ENCODE peak calls at places on chromosomes 3 and 15, in ten cellular contexts. E is coronary artery; R is RWPE1; X is stimulated activated CD4-positive, alpha-beta T cell treated with anti-CD3 and anti-CD28 coated beads, Interleukin-15, amount 100 ng/mL, for 1 hour; I is cardiac fibroblast; W is activated T-cell treated with anti-CD3 and anti-CD28 coated beads for 1 hour; U is cardiac muscle cell; M is activated naive CD8-positive, alpha-beta T cell treated with anti-CD3 and anti-CD28 coated beads for 36 hours; B is AG09309; G is stimulated activated CD8-positive, alpha-beta memory T cell treated with anti-CD3 and anti-CD28 coated beads, Interleukin-15, amount 100 ng/mL, for 1 hour. N is an unnamed sample.

GRCh38 chr15:51793521-51793920 is 35.9 kb upstream of the TMOD3 start:
- DNase-seq in E (no peak), R (no peak), X (no peak), I (peak; percentile 91), W (no peak), U (peak; percentile 78), M (no peak), B (no peak), G (no peak), N (no peak)

GRCh38 chr3:82807781-82808180 is 1046.3 kb upstream of the GBE1 start:
- DNase-seq in E (no peak), R (no peak), X (no peak), I (no peak), W (no peak), U (no peak), M (no peak), B (no peak), G (no peak), N (no peak)

GRCh38 chr3:195914648-195915473 is 6.5 kb upstream of the TNK2 start:
- DNase-seq in E (peak; percentile 94), R (peak; percentile 98), X (peak; percentile 92), I (peak; percentile 96), W (peak; percentile 96), U (peak; percentile 97), M (peak; percentile 93), B (peak; percentile 90), G (peak; percentile 94), N (peak; percentile 99)

GRCh38 chr15:88649753-88650551 is 11.1 kb downstream of the ISG20 start:
- DNase-seq in E (peak; percentile 62), R (no peak), X (no peak), I (no peak), W (no peak), U (no peak), M (no peak), B (no peak), G (no peak), N (no peak)

GRCh38 chr3:155890671-155891190 is 20.3 kb downstream of the GMPS start:
- DNase-seq in E (no peak), R (peak; percentile 18), X (no peak), I (peak; percentile 75), W (no peak), U (peak; percentile 74), M (no peak), B (no peak), G (no peak), N (no peak)

GRCh38 chr3:156664285-156665178 is 9.9 kb upstream of the TIPARP start:
- DNase-seq in E (no peak), R (no peak), X (no peak), I (peak; percentile 10), W (no peak), U (no peak), M (no peak), B (no peak), G (no peak), N (no peak)

GRCh38 chr15:63587527-63587926 is 9.7 kb upstream of the FBXL22 start:
- DNase-seq in E (no peak), R (no peak), X (no peak), I (peak; percentile 17), W (no peak), U (no peak), M (no peak), B (no peak), G (no peak), N (no peak)

GRCh38 chr3:148971819-148972218 is 19.5 kb upstream of the GYG1 start:
- DNase-seq in E (no peak), R (no peak), X (no peak), I (peak; percentile 91), W (no peak), U (peak; percentile 88), M (no peak), B (peak; percentile 31), G (no peak), N (no peak)

GRCh38 chr3:187665764-187666402 is 4.3 kb downstream of the SST start:
- DNase-seq in E (no peak), R (no peak), X (no peak), I (no peak), W (no peak), U (no peak), M (no peak), B (no peak), G (no peak), N (no peak)

GRCh38 chr3:71450985-71451560 is 132.5 kb downstream of the FOXP1 start:
- DNase-seq in E (no peak), R (no peak), X (no peak), I (no peak), W (no peak), U (no peak), M (no peak), B (peak; percentile 52), G (no peak), N (no peak)

GRCh38 chr3:43001094-43001553 is 22.0 kb downstream of the GASK1A start:
- DNase-seq in E (peak; percentile 98), R (no peak), X (no peak), I (peak; percentile 99), W (no peak), U (peak; percentile 99), M (no peak), B (peak; percentile 83), G (no peak), N (no peak)

GRCh38 chr3:154893813-154894212 is 186.3 kb upstream of the MME start:
- DNase-seq in E (no peak), R (no peak), X (no peak), I (no peak), W (no peak), U (no peak), M (no peak), B (no peak), G (no peak), N (no peak)

GRCh38 chr15:36877796-36878744 is 222.3 kb downstream of the MEIS2 start:
- DNase-seq in E (no peak), R (no peak), X (no peak), I (no peak), W (no peak), U (no peak), M (no peak), B (no peak), G (no peak), N (no peak)

GRCh38 chr15:99021669-99022068 is 14.1 kb upstream of the PGPEP1L start:
- DNase-seq in E (no peak), R (no peak), X (no peak), I (no peak), W (no peak), U (no peak), M (no peak), B (no peak), G (no peak), N (no peak)

GRCh38 chr3:152298393-152299242 is 29.9 kb downstream of the MBNL1 start:
- DNase-seq in E (no peak), R (peak; percentile 75), X (no peak), I (peak; percentile 98), W (no peak), U (peak; percentile 97), M (peak; percentile 65), B (peak; percentile 98), G (no peak), N (peak; percentile 80)

GRCh38 chr3:13391308-13391707 is 28.8 kb downstream of the NUP210 start:
- DNase-seq in E (no peak), R (no peak), X (no peak), I (no peak), W (peak; percentile 19), U (no peak), M (no peak), B (no peak), G (no peak), N (peak; percentile 25)

GRCh38 chr3:107897471-107898180 is 193.2 kb downstream of the CD47 start:
- DNase-seq in E (no peak), R (no peak), X (no peak), I (no peak), W (no peak), U (no peak), M (no peak), B (peak; percentile 32), G (no peak), N (no peak)

GRCh38 chr3:143121240-143122088 is 1.9 kb downstream of the CHST2 start:
- DNase-seq in E (no peak), R (no peak), X (peak; percentile 60), I (peak; percentile 78), W (peak; percentile 62), U (peak; percentile 82), M (peak; percentile 84), B (no peak), G (peak; percentile 48), N (peak; percentile 92)

GRCh38 chr15:20295238-20295811 is 246.3 kb downstream of the GOLGA6L6 start:
- DNase-seq in E (no peak), R (no peak), X (no peak), I (no peak), W (no peak), U (no peak), M (no peak), B (no peak), G (no peak), N (no peak)

GRCh38 chr15:99755692-99756409 is 22.6 kb upstream of the LYSMD4 start:
- DNase-seq in E (no peak), R (peak; percentile 69), X (no peak), I (peak; percentile 84), W (no peak), U (peak; percentile 80), M (peak; percentile 28), B (peak; percentile 24), G (no peak), N (peak; percentile 41)

GRCh38 chr15:37981781-37982180 is 47.3 kb downstream of the TMCO5A start:
- DNase-seq in E (no peak), R (peak; percentile 14), X (no peak), I (peak; percentile 59), W (no peak), U (peak; percentile 68), M (no peak), B (peak; percentile 13), G (no peak), N (no peak)

GRCh38 chr15:87228460-87228859 is 1028.1 kb downstream of the NTRK3 start:
- DNase-seq in E (no peak), R (no peak), X (no peak), I (no peak), W (no peak), U (no peak), M (no peak), B (no peak), G (no peak), N (no peak)

GRCh38 chr3:42667523-42668402 is 14.3 kb downstream of the ZBTB47 start:
- DNase-seq in E (no peak), R (no peak), X (no peak), I (no peak), W (no peak), U (no peak), M (no peak), B (no peak), G (no peak), N (no peak)

GRCh38 chr3:116059421-116060096 is 385.7 kb downstream of the LSAMP start:
- DNase-seq in E (no peak), R (peak; percentile 97), X (no peak), I (peak; percentile 41), W (no peak), U (peak; percentile 29), M (no peak), B (peak; percentile 66), G (no peak), N (no peak)

GRCh38 chr15:73246411-73246810 is 122.3 kb downstream of the HCN4 start:
- DNase-seq in E (no peak), R (no peak), X (no peak), I (no peak), W (no peak), U (no peak), M (no peak), B (no peak), G (no peak), N (no peak)

GRCh38 chr3:46935989-46936620 is 40.4 kb downstream of the CCDC12 start:
- DNase-seq in E (no peak), R (no peak), X (no peak), I (no peak), W (no peak), U (peak; percentile 24), M (no peak), B (no peak), G (no peak), N (no peak)

GRCh38 chr3:8656240-8656639 is 11.6 kb upstream of the SSUH2 start:
- DNase-seq in E (no peak), R (no peak), X (no peak), I (no peak), W (no peak), U (no peak), M (no peak), B (no peak), G (no peak), N (no peak)

GRCh38 chr3:123651449-123652345 is 66.8 kb upstream of the HACD2 start:
- DNase-seq in E (no peak), R (no peak), X (no peak), I (no peak), W (no peak), U (peak; percentile 18), M (no peak), B (no peak), G (no peak), N (no peak)